ENCODE peak calls at places on chromosomes 3 and 15, in eight cellular contexts. B is cardiac muscle cell; T is pancreas; P is PC-3; Q is astrocyte; Z is heart right ventricle; L is left ventricle myocardium inferior; I is CD8-positive, alpha-beta T cell. R is an unnamed sample.

GRCh38 chr3:71022552-71023335 is 560.8 kb downstream of the FOXP1 start:
- DNase-seq in Q (no peak), P (peak; percentile 59), B (peak; percentile 37), I (no peak), Z (no peak), T (no peak), L (no peak), R (no peak)

GRCh38 chr15:91308209-91308608 is 208.2 kb downstream of the SV2B start:
- DNase-seq in L (no peak), I (no peak), Z (no peak), P (no peak), T (no peak), Q (no peak), B (no peak), R (no peak)

GRCh38 chr3:68378631-68379030 is 553.7 kb downstream of the TAFA4 start:
- DNase-seq in P (no peak), Q (no peak), Z (no peak), T (no peak), B (no peak), L (no peak), I (no peak), R (no peak)

GRCh38 chr15:99155961-99156443 is 51.1 kb downstream of the SYNM start:
- DNase-seq in L (no peak), P (peak; percentile 62), T (no peak), B (no peak), I (no peak), Q (peak; percentile 56), Z (no peak), R (no peak)

GRCh38 chr3:13106308-13106970 is 33.2 kb upstream of the IQSEC1 start:
- DNase-seq in T (no peak), I (no peak), L (no peak), P (peak; percentile 98), Q (no peak), B (no peak), Z (no peak), R (no peak)

GRCh38 chr3:150414273-150414672 is 6.2 kb downstream of the TSC22D2 start:
- DNase-seq in L (no peak), T (no peak), Q (peak; percentile 66), B (peak; percentile 55), Z (peak; percentile 44), I (no peak), P (peak; percentile 67), R (no peak)

GRCh38 chr3:129046037-129046731 is 14.4 kb upstream of the GP9 start:
- DNase-seq in T (no peak), L (peak; percentile 15), Z (no peak), P (no peak), Q (no peak), B (no peak), I (peak; percentile 36), R (no peak)

GRCh38 chr15:39338251-39338650 is 242.6 kb upstream of the THBS1 start:
- DNase-seq in I (no peak), Z (no peak), T (no peak), P (no peak), L (no peak), Q (no peak), B (no peak), R (no peak)

GRCh38 chr3:181311186-181311585 is 321.6 kb upstream of the DNAJC19 start:
- DNase-seq in Q (no peak), Z (no peak), I (no peak), T (no peak), B (no peak), P (no peak), L (no peak), R (no peak)

GRCh38 chr3:42906085-42906904 is at the start of gene ZNF662:
- DNase-seq in L (peak; percentile 62), T (peak; percentile 59), Q (no peak), P (no peak), B (no peak), Z (peak; percentile 57), I (peak; percentile 28), R (no peak)

GRCh38 chr3:194536883-194537637 is 50.3 kb upstream of the ATP13A3 start:
- DNase-seq in B (no peak), T (peak; percentile 69), P (peak; percentile 91), Z (no peak), L (peak; percentile 33), I (no peak), Q (no peak), R (peak; percentile 74)

GRCh38 chr15:38300395-38300794 is 47.8 kb downstream of the SPRED1 start:
- DNase-seq in P (peak; percentile 81), I (no peak), B (no peak), Q (no peak), Z (no peak), T (no peak), L (no peak), R (no peak)

GRCh38 chr3:23920151-23920655 is 3.3 kb downstream of the RPL15 start:
- DNase-seq in L (no peak), Z (no peak), Q (no peak), T (no peak), B (no peak), I (no peak), P (no peak), R (no peak)

GRCh38 chr15:47756872-47757271 is 39.6 kb downstream of the SEMA6D start:
- DNase-seq in Q (peak; percentile 84), P (peak; percentile 80), T (no peak), I (no peak), Z (peak; percentile 13), L (no peak), B (no peak), R (no peak)

GRCh38 chr3:18111702-18112311 is 313.3 kb downstream of the SATB1 start:
- DNase-seq in P (peak; percentile 24), B (no peak), Q (no peak), L (peak; percentile 21), Z (no peak), T (no peak), I (no peak), R (no peak)

GRCh38 chr15:85033148-85033547 is 51.5 kb downstream of the PDE8A start:
- DNase-seq in B (no peak), L (no peak), I (no peak), T (no peak), Q (no peak), P (no peak), Z (no peak), R (no peak)

GRCh38 chr3:185420762-185421161 is 57.8 kb downstream of the MAP3K13 start:
- DNase-seq in B (no peak), Q (peak; percentile 7), L (no peak), Z (no peak), I (no peak), P (peak; percentile 34), T (peak; percentile 83), R (no peak)

GRCh38 chr3:112632596-112632995 is 8.3 kb downstream of the CCDC80 start:
- DNase-seq in Z (no peak), T (no peak), P (no peak), I (no peak), L (no peak), Q (no peak), B (no peak), R (no peak)

GRCh38 chr3:112631257-112631656 is 9.7 kb downstream of the CCDC80 start:
- DNase-seq in B (no peak), Q (no peak), T (no peak), Z (no peak), P (no peak), I (no peak), L (no peak), R (no peak)

GRCh38 chr3:112628038-112628437 is 12.9 kb downstream of the CCDC80 start:
- DNase-seq in L (no peak), B (no peak), Q (no peak), Z (no peak), I (no peak), P (no peak), T (no peak), R (no peak)

GRCh38 chr3:112627419-112627818 is 13.5 kb downstream of the CCDC80 start:
- DNase-seq in L (peak; percentile 41), Q (no peak), Z (peak; percentile 50), P (no peak), B (no peak), T (no peak), I (no peak), R (no peak)

GRCh38 chr3:112629425-112629824 is 11.5 kb downstream of the CCDC80 start:
- DNase-seq in P (peak; percentile 80), I (no peak), Q (peak; percentile 97), Z (peak; percentile 50), B (peak; percentile 54), T (no peak), L (peak; percentile 40), R (peak; percentile 80)
- H3K27ac ChIP-seq in P (no peak overlapping the region), I (no peak overlapping the region), Q (peak overlapping the region; percentile 13), Z (no peak overlapping the region), B (no peak overlapping the region), T (no peak overlapping the region), L (peak overlapping the region; percentile 41), R (no peak overlapping the region)

DNA sequence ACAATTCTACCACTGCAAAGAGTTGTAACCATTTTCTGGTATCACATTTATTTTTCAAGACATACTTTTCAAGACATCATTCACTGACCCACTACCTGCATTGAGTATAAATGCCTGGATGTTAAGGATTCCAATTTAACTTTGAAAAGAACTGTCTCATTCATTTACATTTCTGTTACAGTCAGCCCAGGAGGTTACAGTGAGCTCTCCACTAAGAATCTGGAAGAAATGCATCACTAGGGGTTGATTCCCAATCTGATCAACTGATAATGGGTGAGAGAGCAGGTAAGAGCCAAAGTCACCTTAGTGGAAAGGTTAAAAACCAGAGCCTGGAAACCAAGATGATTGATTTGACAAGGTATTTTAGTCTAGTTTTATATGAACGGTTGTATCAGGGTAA is 81.0 kb downstream of the HHLA2 start:
- DNase-seq in Z (no peak), T (no peak), Q (no peak), B (no peak), P (no peak), L (no peak), I (no peak), R (no peak)
- H3K4me1 ChIP-seq in Z (no peaks in the 10 kb centered on the region), T (no peaks in the 10 kb centered on the region), Q (no peaks in the 10 kb centered on the region), B (no peaks in the 10 kb centered on the region), P (no peaks in the 10 kb centered on the region), L (no peaks in the 10 kb centered on the region), I (no peaks in the 10 kb centered on the region), R (no peaks in the 10 kb centered on the region)

DNA sequence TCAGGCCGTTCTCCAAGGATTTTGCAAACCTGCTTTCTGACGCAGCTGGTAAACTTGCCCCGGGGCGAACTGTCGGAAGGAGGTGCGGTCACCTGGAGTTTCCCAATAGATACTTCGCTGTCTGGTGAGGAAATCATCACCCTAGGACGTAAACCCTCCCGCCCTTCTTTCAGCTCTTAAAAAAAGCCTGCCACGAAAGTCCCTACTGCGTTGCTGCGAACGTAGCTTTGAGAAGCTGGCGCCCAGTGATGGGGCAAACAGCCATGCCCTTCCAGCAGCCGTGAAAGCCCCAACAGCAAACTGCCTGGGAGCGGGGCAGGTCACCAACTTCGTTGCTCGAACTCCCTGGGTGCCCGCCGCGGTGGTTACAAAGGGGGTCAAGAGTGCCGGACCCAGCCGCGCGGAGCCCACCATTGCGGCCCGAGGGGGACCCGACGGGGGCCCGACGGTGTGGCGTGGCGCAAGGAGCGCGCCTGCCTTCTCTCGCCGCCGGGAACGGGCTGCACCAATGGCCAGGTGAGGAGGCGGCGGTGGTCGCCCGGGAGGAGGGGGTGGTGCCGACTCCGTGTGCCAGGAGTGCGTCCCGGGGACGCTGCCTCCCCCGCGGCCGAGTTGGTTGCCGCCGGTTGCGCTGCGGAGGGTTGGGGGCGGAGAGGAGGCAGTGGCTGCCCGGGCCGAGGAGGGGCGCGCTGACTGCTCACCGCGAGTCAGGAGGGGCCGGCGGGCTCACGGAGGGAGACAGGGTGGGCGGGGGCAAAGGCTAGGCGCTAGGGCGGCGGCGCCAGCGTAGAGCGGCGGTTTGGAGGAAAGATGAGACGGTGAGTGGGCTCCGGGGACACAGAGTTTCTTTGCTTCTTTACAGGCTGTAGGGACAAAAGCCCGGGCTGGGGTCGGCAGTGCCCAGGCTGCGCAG is at the start of gene PHLDB2:
- DNase-seq in P (peak; percentile 97), I (peak; percentile 74), Q (peak; percentile 73), Z (peak; percentile 88), B (peak; percentile 94), T (peak; percentile 42), L (peak; percentile 87), R (no peak)
- TF ChIP-seq CTCF in P (peak; percentile 40), I (no peak), Q (no peak), Z (no peak), B (no peak), T (no peak), L (no peak), R (peak; percentile 5)

GRCh38 chr3:126113238-126113555 is 29.3 kb upstream of the SLC41A3 start:
- DNase-seq in B (no peak), L (no peak), Q (no peak), P (no peak), T (no peak), I (no peak), Z (no peak), R (peak; percentile 40)
- H3K27ac ChIP-seq in B (no peak overlapping the region), L (no peak overlapping the region), Q (no peak overlapping the region), P (no peak overlapping the region), T (no peak overlapping the region), I (no peak overlapping the region), Z (no peak overlapping the region), R (no peak overlapping the region)